ENCODE peak calls at places on chromosomes 3 and 15, in nine cellular contexts. R is upper lobe of right lung; V is ovary; U is KG1; X is naive B cell; B is ELF-1; Z is NCI-H1417 treated with DMSO at 0.1 percent for 48 hours; J is WTC11; S is stimulated activated CD4-positive, alpha-beta T cell treated with anti-CD3 and anti-CD28 coated beads, Interleukin-15, amount 100 ng/mL, for 48 hours. D is an unnamed sample.

GRCh38 chr3:151395806-151396205 is 11.3 kb upstream of the P2RY12 start:
- DNase-seq in R (no peak), V (no peak), U (no peak), X (no peak), B (no peak), Z (no peak), J (no peak), S (no peak), D (no peak)

GRCh38 chr3:134030801-134031619 is 1.3 kb upstream of the SLCO2A1 start:
- DNase-seq in R (no peak), V (no peak), U (no peak), X (no peak), B (no peak), Z (no peak), J (no peak), S (no peak), D (no peak)

GRCh38 chr15:31510003-31510402 is 183.4 kb downstream of the KLF13 start:
- DNase-seq in R (no peak), V (no peak), U (no peak), X (no peak), B (no peak), Z (no peak), J (no peak), S (no peak), D (no peak)

GRCh38 chr3:14925729-14926591 is 21.4 kb upstream of the NR2C2 start:
- DNase-seq in R (peak; percentile 40), V (no peak), U (peak; percentile 55), X (peak; percentile 33), B (peak; percentile 87), Z (peak; percentile 5), J (no peak), S (no peak), D (peak; percentile 70)

GRCh38 chr15:75371486-75371885 is 3.1 kb upstream of the MAN2C1 start:
- DNase-seq in R (no peak), V (no peak), U (no peak), X (no peak), B (no peak), Z (no peak), J (no peak), S (no peak), D (no peak)

GRCh38 chr15:72474466-72474911 is 359 bp downstream of the ARIH1 start:
- DNase-seq in R (no peak), V (no peak), U (no peak), X (no peak), B (no peak), Z (no peak), J (peak; percentile 53), S (no peak), D (no peak)

GRCh38 chr3:196793224-196793623 is 53.6 kb downstream of the PAK2 start:
- DNase-seq in R (no peak), V (no peak), U (no peak), X (no peak), B (peak; percentile 73), Z (no peak), J (no peak), S (no peak), D (peak; percentile 69)

GRCh38 chr3:141307351-141308059 is 60.8 kb upstream of the ZBTB38 start:
- DNase-seq in R (no peak), V (no peak), U (no peak), X (no peak), B (no peak), Z (no peak), J (no peak), S (no peak), D (no peak)

GRCh38 chr3:48276856-48277641 is 36.1 kb downstream of the ZNF589 start:
- DNase-seq in R (no peak), V (no peak), U (no peak), X (no peak), B (peak; percentile 51), Z (no peak), J (no peak), S (no peak), D (no peak)

GRCh38 chr3:15428539-15428938 is 1.1 kb downstream of the EAF1 start:
- DNase-seq in R (no peak), V (no peak), U (no peak), X (no peak), B (no peak), Z (no peak), J (no peak), S (peak; percentile 4), D (no peak)

GRCh38 chr3:170806141-170806540 is 63.9 kb downstream of the RPL22L1 start:
- DNase-seq in R (no peak), V (no peak), U (no peak), X (no peak), B (no peak), Z (no peak), J (no peak), S (no peak), D (no peak)

GRCh38 chr3:9732080-9732752 is 681 bp downstream of the BRPF1 start:
- DNase-seq in R (peak; percentile 76), V (no peak), U (peak; percentile 41), X (peak; percentile 51), B (peak; percentile 30), Z (no peak), J (peak; percentile 21), S (no peak), D (no peak)

GRCh38 chr3:147333098-147333497 is 73.2 kb downstream of the ZIC4 start:
- DNase-seq in R (no peak), V (no peak), U (no peak), X (no peak), B (no peak), Z (no peak), J (no peak), S (no peak), D (no peak)

GRCh38 chr3:94004301-94004910 is 24.0 kb downstream of the STX19 start:
- DNase-seq in R (no peak), V (no peak), U (peak; percentile 22), X (peak; percentile 41), B (no peak), Z (no peak), J (no peak), S (no peak), D (peak; percentile 38)

GRCh38 chr3:175743733-175744400 is 884.7 kb downstream of the NAALADL2 start:
- DNase-seq in R (no peak), V (no peak), U (no peak), X (no peak), B (no peak), Z (no peak), J (no peak), S (no peak), D (peak; percentile 1)

GRCh38 chr3:197555281-197556261 is at the start of gene BDH1:
- DNase-seq in R (peak; percentile 84), V (peak; percentile 57), U (peak; percentile 76), X (peak; percentile 59), B (peak; percentile 72), Z (no peak), J (peak; percentile 59), S (peak; percentile 55), D (no peak)

GRCh38 chr3:5011555-5012256 is 32.5 kb downstream of the BHLHE40 start:
- DNase-seq in R (peak; percentile 69), V (no peak), U (peak; percentile 82), X (peak; percentile 96), B (no peak), Z (no peak), J (no peak), S (no peak), D (no peak)

GRCh38 chr15:101044625-101045235 is 125.6 kb downstream of the LRRK1 start:
- DNase-seq in R (no peak), V (no peak), U (no peak), X (no peak), B (no peak), Z (no peak), J (no peak), S (no peak), D (no peak)

GRCh38 chr3:78726545-78726944 is 1041.3 kb downstream of the ROBO1 start:
- DNase-seq in R (no peak), V (no peak), U (no peak), X (no peak), B (peak; percentile 38), Z (no peak), J (no peak), S (no peak), D (no peak)

GRCh38 chr15:74866090-74866489 is 7.1 kb downstream of the SCAMP2 start:
- DNase-seq in R (no peak), V (no peak), U (no peak), X (no peak), B (no peak), Z (no peak), J (no peak), S (no peak), D (peak; percentile 72)

D was measured in A549.